ENCODE peak calls at places on chromosomes 3 and 15, in nine cellular contexts. D, M, I, S, Q, N, Z, E and U are unnamed samples.

GRCh38 chr3:157261000-157261399 is 101.1 kb upstream of the CCNL1 start:
- DNase-seq in D (no peak), M (no peak), I (no peak), S (no peak), Q (no peak), N (no peak), Z (no peak), E (no peak), U (no peak)

GRCh38 chr3:23811919-23812318 is 6.2 kb downstream of the UBE2E1 start:
- DNase-seq in D (no peak), M (no peak), I (no peak), S (no peak), Q (no peak), N (no peak), Z (no peak), E (peak), U (no peak)

GRCh38 chr3:15630646-15631350 is 29.3 kb downstream of the BTD start:
- DNase-seq in D (no peak), M (no peak), I (no peak), S (no peak), Q (no peak), N (no peak), Z (no peak), E (no peak), U (no peak)

GRCh38 chr3:18424213-18424861 is 802 bp downstream of the SATB1 start:
- DNase-seq in D (no peak), M (no peak), I (no peak), S (no peak), Q (no peak), N (no peak), Z (no peak), E (no peak), U (no peak)

GRCh38 chr15:74108111-74108510 is 22.3 kb upstream of the ISLR2 start:
- DNase-seq in D (no peak), M (no peak), I (no peak), S (no peak), Q (no peak), N (no peak), Z (no peak), E (no peak), U (no peak)

GRCh38 chr3:49092948-49093852 is 671 bp downstream of the QRICH1 start:
- DNase-seq in D (peak), M (peak), I (peak), S (peak), Q (peak), N (peak), Z (peak), E (peak), U (peak)

GRCh38 chr15:36926422-36926815 is 173.9 kb downstream of the MEIS2 start:
- DNase-seq in D (no peak), M (no peak), I (no peak), S (no peak), Q (no peak), N (no peak), Z (no peak), E (no peak), U (no peak)

GRCh38 chr3:58230876-58231552 is 6.6 kb upstream of the ABHD6 start:
- DNase-seq in D (no peak), M (peak), I (no peak), S (no peak), Q (no peak), N (no peak), Z (no peak), E (no peak), U (no peak)

GRCh38 chr3:70811880-70812279 is 499.4 kb upstream of the MDFIC2 start:
- DNase-seq in D (peak), M (no peak), I (peak), S (no peak), Q (peak), N (peak), Z (no peak), E (no peak), U (no peak)

GRCh38 chr15:62107561-62108110 is 40.9 kb downstream of the C2CD4A start:
- DNase-seq in D (no peak), M (no peak), I (no peak), S (no peak), Q (no peak), N (no peak), Z (no peak), E (no peak), U (no peak)

GRCh38 chr15:90402230-90402629 is 14.2 kb downstream of the IQGAP1 start:
- DNase-seq in D (peak), M (peak), I (peak), S (no peak), Q (peak), N (peak), Z (no peak), E (no peak), U (no peak)

GRCh38 chr15:33068007-33068441 is 126.5 kb downstream of the FMN1 start:
- DNase-seq in D (peak), M (no peak), I (peak), S (no peak), Q (peak), N (peak), Z (peak), E (peak), U (peak)

GRCh38 chr15:38129531-38130199 is 123.0 kb upstream of the SPRED1 start:
- DNase-seq in D (peak), M (peak), I (peak), S (no peak), Q (peak), N (peak), Z (peak), E (peak), U (no peak)

GRCh38 chr15:69576035-69576526 is 123.5 kb downstream of the RPLP1 start:
- DNase-seq in D (peak), M (no peak), I (peak), S (peak), Q (peak), N (peak), Z (peak), E (peak), U (peak)

GRCh38 chr3:181619897-181620296 is 91.8 kb upstream of the SOX2 start:
- DNase-seq in D (no peak), M (no peak), I (no peak), S (no peak), Q (no peak), N (no peak), Z (no peak), E (no peak), U (no peak)

GRCh38 chr3:158569717-158570244 is 1.2 kb upstream of the MLF1 start:
- DNase-seq in D (no peak), M (no peak), I (no peak), S (no peak), Q (no peak), N (no peak), Z (no peak), E (no peak), U (no peak)

GRCh38 chr3:50304601-50305000 is 1.2 kb upstream of the HYAL1 start:
- DNase-seq in D (no peak), M (no peak), I (no peak), S (no peak), Q (no peak), N (no peak), Z (no peak), E (no peak), U (peak)

GRCh38 chr15:31069360-31070000 is 32.0 kb downstream of the TRPM1 start:
- DNase-seq in D (no peak), M (no peak), I (no peak), S (no peak), Q (no peak), N (no peak), Z (no peak), E (no peak), U (no peak)

GRCh38 chr3:161171113-161171512 is 50.0 kb upstream of the NMD3 start:
- DNase-seq in D (peak), M (no peak), I (peak), S (no peak), Q (peak), N (peak), Z (no peak), E (no peak), U (no peak)

GRCh38 chr3:159266779-159267178 is 464.9 kb downstream of the MFSD1 start:
- DNase-seq in D (no peak), M (no peak), I (no peak), S (no peak), Q (no peak), N (no peak), Z (no peak), E (peak), U (peak)

GRCh38 chr3:157176108-157176507 is 16.2 kb upstream of the CCNL1 start:
- DNase-seq in D (no peak), M (no peak), I (no peak), S (no peak), Q (no peak), N (no peak), Z (no peak), E (no peak), U (no peak)

GRCh38 chr3:179450901-179451334 is 352 bp downstream of the GNB4 start:
- DNase-seq in D (no peak), M (no peak), I (no peak), S (no peak), Q (peak), N (no peak), Z (no peak), E (no peak), U (peak)

GRCh38 chr3:43691120-43692002 is 623 bp downstream of the ABHD5 start:
- DNase-seq in D (peak), M (no peak), I (peak), S (peak), Q (peak), N (peak), Z (peak), E (peak), U (peak)

GRCh38 chr3:188578579-188579363 is 424.8 kb downstream of the LPP start:
- DNase-seq in D (peak), M (no peak), I (peak), S (no peak), Q (peak), N (peak), Z (no peak), E (no peak), U (no peak)

GRCh38 chr15:59994855-59995557 is 9.1 kb upstream of the FOXB1 start:
- DNase-seq in D (no peak), M (no peak), I (no peak), S (no peak), Q (no peak), N (no peak), Z (no peak), E (no peak), U (peak)

GRCh38 chr3:174219738-174220137 is 639.4 kb upstream of the NAALADL2 start:
- DNase-seq in D (no peak), M (no peak), I (no peak), S (no peak), Q (no peak), N (no peak), Z (no peak), E (no peak), U (no peak)